ENCODE peak calls at places on chromosome 10, in nine cellular contexts. Z is sigmoid colon; D is ovary; M is epithelial cell of prostate; O is heart right ventricle; X is IMR-90; H is pancreas; Q is CD8-positive, alpha-beta memory T cell; E is dorsolateral prefrontal cortex. I is an unnamed sample.

GRCh38 chr10:69890065-69890831 is 88.5 kb downstream of the COL13A1 start:
- DNase-seq in Q (no peak), D (no peak), H (no peak), X (no peak), M (no peak), E (no peak), Z (no peak), O (no peak), I (no peak)

GRCh38 chr10:77228559-77228958 is 409.0 kb downstream of the KCNMA1 start:
- DNase-seq in O (no peak), Q (no peak), D (no peak), Z (no peak), E (no peak), M (no peak), H (no peak), X (no peak), I (no peak)

GRCh38 chr10:34766811-34767516 is 48.1 kb downstream of the PARD3 start:
- DNase-seq in X (no peak), Q (no peak), Z (no peak), H (no peak), D (no peak), M (no peak), E (no peak), O (no peak), I (no peak)

GRCh38 chr10:98041352-98042043 is 11.1 kb upstream of the CRTAC1 start:
- DNase-seq in H (peak), X (peak), O (peak), Q (no peak), E (peak), D (no peak), M (no peak), Z (peak), I (peak)

GRCh38 chr10:113751116-113751728 is at the start of gene PLEKHS1:
- DNase-seq in M (no peak), D (no peak), O (no peak), Z (no peak), E (no peak), X (no peak), Q (no peak), H (no peak), I (no peak)

GRCh38 chr10:75159519-75159918 is 48.1 kb downstream of the SAMD8 start:
- DNase-seq in M (no peak), X (peak), D (no peak), Z (no peak), Q (no peak), O (no peak), E (no peak), H (no peak), I (no peak)

GRCh38 chr10:70602665-70603438 is at the start of gene PRF1:
- DNase-seq in M (no peak), Z (no peak), Q (peak), O (no peak), H (no peak), D (no peak), E (no peak), X (no peak), I (peak)

GRCh38 chr10:73577788-73578187 is 13.4 kb downstream of the USP54 start:
- DNase-seq in X (peak), D (peak), E (no peak), Q (no peak), M (peak), O (peak), H (peak), Z (peak), I (peak)

GRCh38 chr10:35421553-35422178 is 85.4 kb downstream of the CCNY start:
- DNase-seq in H (no peak), Z (peak), D (no peak), X (peak), O (no peak), Q (no peak), E (no peak), M (no peak), I (no peak)

GRCh38 chr10:3233486-3233990 is 61.0 kb upstream of the PITRM1 start:
- DNase-seq in Q (no peak), Z (no peak), E (no peak), M (no peak), H (no peak), X (no peak), D (no peak), O (no peak), I (no peak)

GRCh38 chr10:132335189-132336063 is 3.4 kb downstream of the LRRC27 start:
- DNase-seq in X (no peak), E (no peak), D (no peak), H (no peak), O (peak), Q (peak), Z (peak), M (no peak), I (peak)

GRCh38 chr10:47058961-47059391 is 147.7 kb downstream of the PTPN20 start:
- DNase-seq in O (no peak), M (no peak), H (no peak), Z (peak), Q (no peak), X (peak), D (no peak), E (no peak), I (no peak)

GRCh38 chr10:22612316-22612715 is 102.1 kb downstream of the PIP4K2A start:
- DNase-seq in E (no peak), O (no peak), Q (no peak), M (no peak), Z (no peak), H (no peak), X (no peak), D (no peak), I (no peak)

GRCh38 chr10:22615819-22616499 is 98.4 kb downstream of the PIP4K2A start:
- DNase-seq in E (peak), O (no peak), D (no peak), Z (peak), H (peak), X (no peak), M (no peak), Q (peak), I (peak)

GRCh38 chr10:22613011-22613410 is 101.4 kb downstream of the PIP4K2A start:
- DNase-seq in E (no peak), X (no peak), H (no peak), M (no peak), O (no peak), D (no peak), Q (no peak), Z (no peak), I (no peak)

GRCh38 chr10:22617516-22617915 is 96.9 kb downstream of the PIP4K2A start:
- DNase-seq in Q (no peak), H (no peak), D (no peak), Z (no peak), X (no peak), E (no peak), M (no peak), O (no peak), I (no peak)

GRCh38 chr10:22615101-22615500 is 99.3 kb downstream of the PIP4K2A start:
- DNase-seq in D (no peak), X (no peak), M (no peak), Q (no peak), E (no peak), Z (no peak), H (no peak), O (no peak), I (no peak)
- H3K27ac ChIP-seq in D (no peak), X (no peak), M (no peak), Q (peak), E (peak), Z (no peak), H (no peak), O (peak), I (no peak)

GRCh38 chr10:90347239-90347638 is 510.6 kb downstream of the HTR7 start:
- DNase-seq in Z (no peak), D (no peak), M (no peak), H (no peak), X (no peak), O (no peak), Q (no peak), E (no peak), I (no peak)
- H3K27ac ChIP-seq in Z (no peak), D (no peak), M (no peak), H (no peak), X (no peak), O (no peak), Q (no peak), E (no peak), I (no peak)

GRCh38 chr10:110859947-110860376 is 11.8 kb upstream of the PDCD4 start:
- DNase-seq in M (no peak), Q (no peak), X (peak), E (no peak), H (no peak), D (no peak), O (no peak), Z (peak), I (no peak)
- H3K27ac ChIP-seq in M (no peak), Q (peak), X (peak), E (peak), H (peak), D (peak), O (peak), Z (peak), I (no peak)

GRCh38 chr10:24703700-24704099 is 20.0 kb downstream of the ARHGAP21 start:
- DNase-seq in Q (no peak), D (no peak), X (peak), M (no peak), E (no peak), O (no peak), Z (no peak), H (no peak), I (no peak)

GRCh38 chr10:24708081-24708480 is 15.6 kb downstream of the ARHGAP21 start:
- DNase-seq in O (no peak), Z (no peak), X (no peak), Q (no peak), E (no peak), H (no peak), M (no peak), D (no peak), I (no peak)

GRCh38 chr10:24711465-24711864 is 12.2 kb downstream of the ARHGAP21 start:
- DNase-seq in E (no peak), O (no peak), X (no peak), D (no peak), M (no peak), Q (no peak), H (no peak), Z (no peak), I (no peak)

GRCh38 chr10:24707445-24707844 is 16.2 kb downstream of the ARHGAP21 start:
- DNase-seq in M (no peak), O (no peak), H (no peak), Z (no peak), D (no peak), Q (no peak), X (no peak), E (no peak), I (no peak)

DNA sequence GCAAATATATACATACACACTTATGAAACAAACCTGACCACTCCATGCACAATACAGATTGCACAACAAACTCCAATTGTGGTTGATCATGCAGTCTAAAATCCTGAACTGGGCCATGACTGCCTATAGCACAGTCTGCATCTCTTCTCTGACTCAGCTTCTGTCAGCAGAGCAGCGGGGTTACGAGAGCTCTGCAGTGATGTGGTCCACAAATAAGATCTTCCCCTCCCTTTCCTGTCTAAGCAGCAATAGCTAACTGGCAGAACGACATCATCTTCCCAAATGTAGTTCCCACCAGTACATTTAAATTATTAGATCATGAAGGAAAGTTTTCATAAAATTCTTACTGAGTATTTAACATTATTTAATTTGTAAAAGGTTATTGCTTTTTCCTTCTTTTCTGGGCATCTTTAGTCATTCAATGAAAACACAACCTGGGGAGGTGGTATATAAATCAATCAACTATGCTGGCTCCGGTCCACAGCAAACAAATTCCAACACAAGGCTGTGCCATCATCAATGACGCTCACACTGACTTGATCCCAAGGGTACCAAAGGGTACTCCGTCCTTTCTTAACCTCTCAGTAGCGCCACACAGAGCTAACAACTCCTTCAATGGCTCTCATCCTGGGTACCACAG is 17.1 kb downstream of the ARHGAP21 start:
- DNase-seq in X (peak), Q (no peak), Z (no peak), O (peak), D (no peak), M (peak), E (no peak), H (peak), I (no peak)
- H3K27ac ChIP-seq in X (peak), Q (no peak), Z (peak), O (peak), D (no peak), M (peak), E (peak), H (no peak), I (no peak)

GRCh38 chr10:28587270-28587969 is 54.5 kb downstream of the WAC start:
- DNase-seq in Q (no peak), O (no peak), E (no peak), D (no peak), Z (no peak), M (no peak), H (peak), X (peak), I (no peak)
- H3K27ac ChIP-seq in Q (no peak), O (no peak), E (no peak), D (no peak), Z (peak), M (peak), H (peak), X (no peak), I (no peak)

GRCh38 chr10:89838002-89838615 is 136.7 kb downstream of the KIF20B start:
- DNase-seq in D (no peak), E (no peak), X (no peak), Q (no peak), H (no peak), O (no peak), Z (no peak), M (no peak), I (no peak)
- H3K27ac ChIP-seq in D (no peak), E (peak), X (no peak), Q (no peak), H (no peak), O (peak), Z (peak), M (peak), I (no peak)

I was measured in aorta.